ENCODE peak calls at places on chromosomes 5 and 9, in ten cellular contexts. I is lower lobe of right lung; O is adipocyte; S is transverse colon; F is ovary; D is tibial artery; Q is gastrocnemius medialis; T is prostate gland; Y is kidney; E is CD8-positive, alpha-beta memory T cell. C is an unnamed sample. For H3K4me1, the result is how much of the 10 kb centered on the place peaks cover.

GRCh38 chr5:16245249-16245648 is 65.7 kb upstream of the MARCHF11 start:
- DNase-seq in I (no peak), O (no peak), S (no peak), F (no peak), D (no peak), Q (no peak), T (no peak), Y (no peak), E (no peak), C (no peak)

GRCh38 chr9:91711755-91712591 is 238.1 kb downstream of the ROR2 start:
- DNase-seq in I (peak), O (no peak), S (peak), F (no peak), D (no peak), Q (no peak), T (no peak), Y (no peak), E (peak), C (no peak)

GRCh38 chr5:151020304-151021031 is at the start of gene GPX3:
- DNase-seq in I (peak), O (peak), S (peak), F (peak), D (peak), Q (peak), T (peak), Y (peak), E (no peak), C (peak)

GRCh38 chr9:35844628-35845301 is 15.7 kb downstream of the TMEM8B start:
- DNase-seq in I (no peak), O (peak), S (peak), F (no peak), D (peak), Q (no peak), T (peak), Y (no peak), E (no peak), C (no peak)

GRCh38 chr5:129271309-129271708 is 176.8 kb downstream of the ISOC1 start:
- DNase-seq in I (no peak), O (peak), S (no peak), F (no peak), D (no peak), Q (no peak), T (no peak), Y (no peak), E (no peak), C (no peak)

GRCh38 chr5:78886650-78887230 is 98.4 kb downstream of the ARSB start:
- DNase-seq in I (no peak), O (peak), S (no peak), F (no peak), D (no peak), Q (no peak), T (no peak), Y (no peak), E (no peak), C (no peak)

GRCh38 chr5:73120222-73121108 is at the start of gene TMEM171:
- DNase-seq in I (peak), O (peak), S (peak), F (no peak), D (no peak), Q (peak), T (no peak), Y (peak), E (no peak), C (no peak)

GRCh38 chr5:136769900-136770684 is 404.7 kb upstream of the TRPC7 start:
- DNase-seq in I (peak), O (peak), S (peak), F (peak), D (peak), Q (peak), T (peak), Y (peak), E (peak), C (peak)

GRCh38 chr9:40935336-40935735 is 193.1 kb downstream of the FOXD4L6 start:
- DNase-seq in I (no peak), O (no peak), S (no peak), F (no peak), D (no peak), Q (no peak), T (no peak), Y (no peak), E (no peak), C (no peak)

GRCh38 chr5:172482156-172483020 is 28.1 kb upstream of the SH3PXD2B start:
- DNase-seq in I (no peak), O (no peak), S (no peak), F (no peak), D (no peak), Q (no peak), T (no peak), Y (no peak), E (no peak), C (no peak)

DNA sequence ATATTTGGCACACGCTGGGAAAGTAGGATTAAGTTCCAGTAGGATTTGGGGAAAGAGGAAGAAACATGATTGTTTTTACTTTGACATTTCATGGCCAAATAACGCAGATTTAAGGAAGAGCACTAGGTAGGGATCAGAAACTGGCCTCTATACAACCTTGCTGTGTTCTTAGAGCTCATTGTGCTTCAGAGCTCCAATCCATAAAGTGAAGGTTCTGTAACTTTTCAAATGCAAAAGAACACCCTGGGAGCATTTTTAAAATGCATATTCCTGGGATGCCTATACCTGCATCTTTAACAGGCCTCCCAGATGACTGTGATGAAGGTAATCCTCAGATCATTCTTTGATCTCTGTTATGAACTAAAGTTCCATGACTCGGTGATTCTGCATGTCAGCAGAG is 77.1 kb downstream of the YIPF5 start:
- DNase-seq in I (no peak), O (no peak), S (no peak), F (no peak), D (no peak), Q (no peak), T (no peak), Y (no peak), E (no peak), C (no peak)
- H3K4me3 ChIP-seq in I (no peak), O (no peak), S (no peak), F (no peak), D (no peak), Q (no peak), T (no peak), Y (no peak), E (no peak), C (no peak)

DNA sequence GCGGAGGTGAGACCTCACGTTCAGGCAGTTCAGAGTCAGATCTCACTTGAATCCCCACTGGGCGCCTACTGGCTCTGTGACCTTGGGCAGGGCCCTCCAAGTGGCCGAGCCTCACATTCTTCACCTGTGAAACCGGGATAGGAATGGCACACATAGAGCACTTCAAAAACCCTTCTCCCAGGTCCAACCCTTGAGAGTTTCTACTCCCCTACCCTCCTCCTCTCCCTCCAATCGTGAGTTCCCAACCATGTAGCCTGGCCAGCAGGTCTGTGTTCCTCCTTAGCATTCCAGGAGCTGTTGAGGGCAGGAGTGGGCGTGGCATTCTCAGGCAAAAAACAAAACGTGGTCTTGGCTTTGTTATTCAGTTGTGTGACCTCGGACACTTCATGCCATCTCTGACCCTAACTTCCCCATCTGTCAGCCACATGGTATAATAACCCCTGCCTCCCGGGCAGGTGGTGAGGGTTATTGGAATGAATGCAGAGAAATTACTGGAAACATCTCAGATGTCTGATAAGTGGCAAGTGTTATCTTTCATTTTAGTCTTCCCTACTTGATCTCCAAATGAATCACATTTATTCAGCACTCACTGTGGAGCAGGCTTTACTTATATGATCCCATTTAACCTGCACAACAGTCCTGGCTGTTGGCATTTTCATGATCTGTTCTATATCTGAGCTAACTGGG is 112.8 kb upstream of the BOD1 start:
- DNase-seq in I (peak), O (no peak), S (no peak), F (no peak), D (no peak), Q (no peak), T (no peak), Y (no peak), E (no peak), C (no peak)
- H3K4me1 ChIP-seq in I (under half), O (under half), S (under half), F (under half), D (under half), Q (under half), T (under half), Y (under half), E (under half), C (under half)

DNA sequence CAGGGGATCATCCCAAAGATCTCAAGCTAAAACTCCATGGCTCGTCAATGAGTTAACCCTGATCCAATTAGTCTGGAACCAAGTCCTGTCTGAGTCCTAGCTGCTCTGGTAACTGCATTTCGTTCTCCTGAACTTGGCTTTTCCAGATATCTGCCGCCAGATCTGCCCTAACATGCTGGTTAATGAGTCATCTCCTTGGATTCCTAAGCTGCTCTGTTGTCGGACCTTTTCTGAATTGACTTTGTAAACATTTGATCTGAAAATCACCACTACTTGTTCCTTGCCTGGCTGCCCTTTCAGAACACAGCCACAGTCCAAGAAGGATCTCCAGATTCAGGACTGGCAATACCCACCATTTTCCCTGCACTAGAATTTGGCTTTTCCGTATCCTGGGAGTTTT is 473.0 kb downstream of the ZSWIM6 start:
- DNase-seq in I (no peak), O (peak), S (no peak), F (no peak), D (no peak), Q (no peak), T (peak), Y (no peak), E (no peak), C (no peak)
- H3K4me3 ChIP-seq in I (no peak), O (no peak), S (no peak), F (no peak), D (no peak), Q (no peak), T (no peak), Y (no peak), E (no peak), C (no peak)

DNA sequence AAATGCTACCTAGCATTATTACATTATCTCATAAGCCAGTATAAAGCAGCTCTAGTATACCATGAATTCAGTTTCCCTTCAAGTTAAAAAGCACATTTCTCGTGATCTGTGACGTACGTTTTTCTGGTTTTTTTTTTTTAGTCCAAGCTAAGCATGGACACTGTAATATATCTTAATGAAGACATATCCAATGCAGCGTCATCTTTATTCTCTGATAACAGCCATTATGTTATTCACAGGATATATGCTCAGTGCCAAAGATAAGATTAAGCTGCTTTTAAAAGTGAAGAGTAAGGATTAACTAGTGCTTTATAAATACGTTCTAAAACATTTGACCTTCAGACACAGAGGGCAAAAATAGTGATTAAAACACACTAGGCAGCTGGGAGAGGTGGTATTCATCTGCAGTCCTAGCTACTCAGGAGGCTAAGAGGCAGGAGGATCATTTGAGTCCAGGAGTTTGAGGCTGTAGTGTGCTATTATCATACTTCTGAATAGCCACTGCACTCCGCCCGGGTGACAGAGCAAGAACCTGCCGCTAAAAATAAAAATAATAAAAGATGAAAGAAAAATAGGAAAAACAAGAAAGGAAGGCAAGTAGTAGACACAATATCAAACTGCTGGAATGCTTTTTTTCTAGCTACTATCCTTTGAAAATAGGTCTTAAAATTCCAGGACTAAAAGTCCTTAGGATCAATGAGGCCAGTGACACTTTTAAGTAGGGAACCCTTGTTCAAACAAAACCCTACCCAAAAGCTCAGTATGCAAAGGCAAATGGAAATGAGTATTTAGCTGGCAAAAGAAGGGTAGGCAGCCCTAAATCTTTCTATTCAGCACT is 7.7 kb downstream of the CSNK1A1 start:
- DNase-seq in I (no peak), O (no peak), S (no peak), F (no peak), D (no peak), Q (no peak), T (no peak), Y (no peak), E (no peak), C (no peak)
- H3K4me1 ChIP-seq in I (half or more), O (half or more), S (half or more), F (under half), D (under half), Q (half or more), T (under half), Y (under half), E (half or more), C (under half)

GRCh38 chr9:127829205-127829935 is 25.1 kb downstream of the ENG start:
- DNase-seq in I (no peak), O (no peak), S (no peak), F (no peak), D (no peak), Q (no peak), T (no peak), Y (no peak), E (no peak), C (no peak)
- H3K4me3 ChIP-seq in I (no peak), O (no peak), S (no peak), F (no peak), D (no peak), Q (no peak), T (no peak), Y (no peak), E (no peak), C (no peak)

DNA sequence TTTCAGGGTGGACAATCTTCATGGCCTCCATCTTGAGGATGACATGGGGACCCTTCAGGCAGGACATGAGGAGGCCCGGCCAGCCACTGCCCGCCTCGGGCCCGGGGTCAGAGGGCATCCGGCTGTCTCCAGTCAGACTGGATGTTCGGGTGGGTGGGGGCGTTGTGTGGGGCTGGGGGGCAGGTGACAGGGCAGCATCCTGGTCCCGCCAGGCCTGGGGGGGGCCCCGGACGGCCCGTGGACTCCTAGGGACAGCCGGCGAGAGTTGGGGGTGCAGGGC is 1.0 kb downstream of the RNF208 start:
- DNase-seq in I (no peak), O (no peak), S (no peak), F (no peak), D (no peak), Q (no peak), T (no peak), Y (no peak), E (no peak), C (no peak)
- H3K4me1 ChIP-seq in I (under half), O (under half), S (under half), F (under half), D (under half), Q (under half), T (under half), Y (under half), E (under half), C (under half)

GRCh38 chr9:26133537-26133936 is 455.3 kb upstream of the TUSC1 start:
- DNase-seq in I (no peak), O (no peak), S (no peak), F (no peak), D (no peak), Q (no peak), T (no peak), Y (no peak), E (no peak), C (no peak)
- H3K4me3 ChIP-seq in I (no peak), O (no peak), S (no peak), F (no peak), D (no peak), Q (no peak), T (no peak), Y (no peak), E (no peak), C (no peak)

GRCh38 chr9:95495529-95495928 is 21.2 kb downstream of the PTCH1 start:
- DNase-seq in I (no peak), O (no peak), S (no peak), F (no peak), D (no peak), Q (no peak), T (no peak), Y (no peak), E (no peak), C (no peak)
- H3K4me1 ChIP-seq in I (under half), O (under half), S (under half), F (under half), D (under half), Q (under half), T (under half), Y (under half), E (half or more), C (under half)

C was measured in aorta.